ENCODE peak calls at places on chromosome 19, in five cellular contexts. O is stimulated activated CD4-positive, alpha-beta T cell treated with anti-CD3 and anti-CD28 coated beads, Interleukin-4, amount 100 ng/mL, for 4 hours; D is tibial nerve; Z is T follicular helper cell; J is NCI-H2029. S is an unnamed sample.

GRCh38 chr19:50293263-50294004 is 35.7 kb downstream of the KCNC3 start:
- DNase-seq in O (no peak), Z (no peak), J (no peak), D (no peak), S (no peak)

GRCh38 chr19:5339950-5340636 is 519 bp downstream of the PTPRS start:
- DNase-seq in D (no peak), O (no peak), Z (no peak), J (no peak), S (no peak)

GRCh38 chr19:50280074-50280473 is 49.1 kb downstream of the KCNC3 start:
- DNase-seq in J (no peak), O (no peak), Z (no peak), D (no peak), S (no peak)

GRCh38 chr19:45273532-45273877 is 22.4 kb downstream of the MARK4 start:
- DNase-seq in O (no peak), Z (no peak), J (no peak), D (no peak), S (no peak)

GRCh38 chr19:611506-611869 is 21.8 kb downstream of the HCN2 start:
- DNase-seq in J (no peak), D (no peak), Z (peak; percentile 26), O (peak; percentile 56), S (no peak)

GRCh38 chr19:39197808-39198207 is 1.0 kb downstream of the NCCRP1 start:
- DNase-seq in O (no peak), J (no peak), Z (no peak), D (no peak), S (no peak)

GRCh38 chr19:11418518-11419506 is at the start of gene RGL3:
- DNase-seq in J (peak; percentile 59), D (no peak), Z (no peak), O (no peak), S (no peak)

GRCh38 chr19:42271861-42272534 is 2.9 kb downstream of the CIC start:
- DNase-seq in O (no peak), Z (no peak), D (no peak), J (no peak), S (no peak)

GRCh38 chr19:49920624-49921363 is 8.2 kb upstream of the ATF5 start:
- DNase-seq in Z (no peak), D (no peak), J (no peak), O (no peak), S (no peak)

GRCh38 chr19:45999653-46000121 is 4.4 kb downstream of the CCDC61 start:
- DNase-seq in O (no peak), J (peak; percentile 53), Z (no peak), D (no peak), S (no peak)

GRCh38 chr19:56476671-56477428 is at the start of gene ZNF667:
- DNase-seq in J (no peak), O (peak; percentile 2), D (peak; percentile 16), Z (no peak), S (no peak)

GRCh38 chr19:13987101-13987890 is 18.8 kb downstream of the RFX1 start:
- DNase-seq in Z (no peak), D (no peak), O (no peak), J (peak; percentile 68), S (no peak)

GRCh38 chr19:53867225-53868090 is at the start of gene MYADM:
- DNase-seq in D (peak; percentile 100), Z (peak; percentile 100), O (peak; percentile 96), J (peak; percentile 92), S (peak; percentile 97)

GRCh38 chr19:41308450-41309224 is 1.3 kb upstream of the CCDC97 start:
- DNase-seq in J (peak; percentile 73), D (peak; percentile 99), O (peak; percentile 93), Z (peak; percentile 90), S (peak; percentile 90)

GRCh38 chr19:2145831-2146241 is 5.5 kb downstream of the AP3D1 start:
- DNase-seq in Z (no peak), O (no peak), J (no peak), D (no peak), S (no peak)

GRCh38 chr19:54138777-54139256 is 1.3 kb downstream of the CNOT3 start:
- DNase-seq in Z (no peak), J (no peak), O (no peak), D (no peak), S (no peak)

GRCh38 chr19:28710278-28710677 is 502.7 kb downstream of the UQCRFS1 start:
- DNase-seq in O (no peak), J (peak; percentile 45), D (no peak), Z (no peak), S (peak; percentile 41)

GRCh38 chr19:40388486-40388885 is 1.5 kb downstream of the HIPK4 start:
- DNase-seq in J (no peak), Z (no peak), O (no peak), D (no peak), S (no peak)

GRCh38 chr19:55266840-55267239 is 8.0 kb upstream of the PPP6R1 start:
- DNase-seq in D (no peak), J (no peak), Z (no peak), O (no peak), S (no peak)

GRCh38 chr19:27972291-27973040 is 1240.5 kb downstream of the UQCRFS1 start:
- DNase-seq in Z (no peak), O (no peak), D (no peak), J (peak; percentile 28), S (no peak)

GRCh38 chr19:4197625-4198466 is 15.4 kb downstream of the ANKRD24 start:
- DNase-seq in O (no peak), D (no peak), J (no peak), Z (no peak), S (no peak)

S was measured in smooth muscle cell of the brain vasculature.